ENCODE peak calls at places on chromosomes 11 and 22, in six cellular contexts. H is stomach; D is activated CD8-positive, alpha-beta memory T cell treated with anti-CD3 and anti-CD28 coated beads for 1 hour; I is AG09319; G is anterior cingulate cortex; E is neuronal stem cell. X is an unnamed sample.

GRCh38 chr22:42584364-42584940 is 30.2 kb downstream of the POLDIP3 start:
- DNase-seq in I (no peak), G (no peak), H (no peak), E (no peak), D (no peak), X (no peak)

GRCh38 chr11:47060807-47061206 is 115.9 kb downstream of the ARFGAP2 start:
- DNase-seq in E (no peak), I (no peak), G (no peak), D (no peak), H (no peak), X (no peak)

GRCh38 chr11:131025421-131026126 is 109.3 kb upstream of the SNX19 start:
- DNase-seq in I (no peak), H (no peak), G (no peak), D (no peak), E (no peak), X (no peak)

GRCh38 chr11:7572001-7572712 is 58.4 kb downstream of the PPFIBP2 start:
- DNase-seq in E (no peak), H (peak), D (no peak), I (no peak), G (no peak), X (no peak)

GRCh38 chr11:65316979-65317786 is 2.5 kb downstream of the CDC42EP2 start:
- DNase-seq in E (no peak), G (no peak), I (peak), H (peak), D (no peak), X (no peak)

GRCh38 chr11:1870326-1870696 is 17.4 kb downstream of the LSP1 start:
- DNase-seq in E (no peak), G (no peak), I (no peak), H (no peak), D (no peak), X (no peak)

GRCh38 chr22:47281126-47282106 is 519.0 kb downstream of the TBC1D22A start:
- DNase-seq in G (no peak), E (no peak), I (no peak), H (no peak), D (no peak), X (no peak)

GRCh38 chr11:33863418-33864172 is 28.3 kb downstream of the LMO2 start:
- DNase-seq in H (no peak), E (no peak), G (no peak), I (no peak), D (no peak), X (no peak)